ENCODE peak calls at places on chromosomes 2 and 18, in ten cellular contexts. J is CD8-positive, alpha-beta memory T cell; H is fibroblast of lung; C is Peyer's patch; O is heart right ventricle; W is GM23338; M is A673; K is upper lobe of right lung; U is PC-9; Q is HepG2. N is an unnamed sample.

GRCh38 chr2:208040199-208041171 is 15.2 kb upstream of the PLEKHM3 start:
- DNase-seq in W (peak; percentile 91), O (peak; percentile 48), C (peak; percentile 67), K (peak; percentile 79), M (peak; percentile 70), H (peak; percentile 76), U (peak; percentile 33), Q (peak; percentile 65), J (peak; percentile 40), N (peak; percentile 58)

GRCh38 chr18:42047721-42048120 is 92.7 kb downstream of the PIK3C3 start:
- DNase-seq in W (no peak), O (no peak), M (no peak), K (no peak), J (no peak), C (no peak), U (no peak), Q (peak; percentile 10), H (peak; percentile 44), N (no peak)

GRCh38 chr2:231036131-231036530 is 1.2 kb upstream of the C2orf72 start:
- DNase-seq in M (no peak), J (no peak), W (no peak), O (no peak), C (no peak), H (no peak), K (peak; percentile 21), U (no peak), Q (no peak), N (no peak)

GRCh38 chr2:162401871-162402270 is 57.9 kb downstream of the GCA start:
- DNase-seq in O (no peak), Q (no peak), J (no peak), H (no peak), M (no peak), K (no peak), U (no peak), C (no peak), W (no peak), N (no peak)

GRCh38 chr18:69947361-69948106 is at the start of gene CD226:
- DNase-seq in O (no peak), U (no peak), C (no peak), W (no peak), J (peak; percentile 39), M (peak; percentile 55), Q (no peak), K (no peak), H (no peak), N (no peak)

GRCh38 chr2:37156071-37156856 is 516 bp downstream of the EIF2AK2 start:
- DNase-seq in U (peak; percentile 10), W (peak; percentile 29), M (peak; percentile 64), J (no peak), O (peak; percentile 69), C (peak; percentile 41), H (peak; percentile 70), K (no peak), Q (peak; percentile 42), N (peak; percentile 52)

GRCh38 chr2:31286961-31287550 is 53.1 kb downstream of the EHD3 start:
- DNase-seq in O (no peak), C (no peak), K (no peak), Q (no peak), U (no peak), J (no peak), M (peak; percentile 81), H (peak; percentile 28), W (no peak), N (no peak)

GRCh38 chr2:197777823-197778407 is 7.2 kb downstream of the BOLL start:
- DNase-seq in C (no peak), H (peak; percentile 13), O (no peak), M (peak; percentile 62), K (no peak), J (peak; percentile 24), W (peak; percentile 51), U (no peak), Q (peak; percentile 28), N (no peak)

GRCh38 chr2:18149660-18150246 is 271.3 kb downstream of the KCNS3 start:
- DNase-seq in J (no peak), H (peak; percentile 49), U (no peak), M (peak; percentile 77), O (no peak), C (no peak), W (peak; percentile 88), Q (peak; percentile 31), K (no peak), N (no peak)

GRCh38 chr18:11859903-11860407 is 8.7 kb downstream of the CHMP1B start:
- DNase-seq in O (no peak), M (no peak), Q (peak; percentile 83), J (no peak), K (no peak), U (peak; percentile 89), C (no peak), W (no peak), H (peak; percentile 88), N (no peak)

GRCh38 chr2:8388779-8389178 is 293.1 kb upstream of the ID2 start:
- DNase-seq in Q (no peak), M (no peak), O (no peak), J (no peak), C (no peak), W (no peak), K (no peak), U (no peak), H (no peak), N (no peak)

GRCh38 chr2:60439219-60439974 is 114.1 kb downstream of the BCL11A start:
- DNase-seq in K (peak; percentile 71), O (peak; percentile 47), J (no peak), H (no peak), Q (no peak), W (peak; percentile 70), M (no peak), C (peak; percentile 82), U (no peak), N (peak; percentile 64)

GRCh38 chr18:45167109-45167551 is 448.1 kb upstream of the SLC14A2 start:
- DNase-seq in O (no peak), M (no peak), C (no peak), Q (no peak), H (peak; percentile 69), W (no peak), U (no peak), K (no peak), J (no peak), N (no peak)

GRCh38 chr2:229539628-229540027 is 174.7 kb downstream of the DNER start:
- DNase-seq in K (no peak), H (peak; percentile 89), J (no peak), O (no peak), C (no peak), M (no peak), Q (no peak), W (no peak), U (no peak), N (no peak)

DNA sequence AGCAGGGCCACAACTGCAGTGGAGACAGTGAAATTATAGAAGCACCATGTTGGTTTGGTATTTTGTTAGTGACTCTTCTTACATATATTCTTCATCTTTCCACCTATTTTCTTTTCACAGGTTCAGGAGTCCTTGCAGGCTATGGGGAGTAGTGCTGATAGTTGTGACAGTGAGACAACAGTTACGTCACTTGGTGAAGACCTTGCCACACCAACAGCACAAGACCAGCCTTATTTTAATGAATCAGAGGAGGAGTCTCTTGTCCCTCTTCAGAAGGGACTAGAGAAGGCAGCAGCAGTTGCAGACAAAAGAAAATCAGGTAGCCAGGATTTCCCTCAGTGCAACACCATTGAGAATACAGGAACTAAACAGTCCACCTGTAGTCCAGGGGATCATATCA is 23.6 kb downstream of the ITPRID2 start:
- DNase-seq in Q (no peak), C (no peak), W (no peak), K (no peak), J (no peak), H (no peak), O (no peak), M (no peak), U (no peak), N (no peak)
- H3K36me3 ChIP-seq in Q (peaks cover 68% of the 10 kb centered on the region), C (peaks cover 88% of the 10 kb centered on the region), W (no peaks in the 10 kb centered on the region), K (peaks cover 95% of the 10 kb centered on the region), J (peaks cover 7% of the 10 kb centered on the region), H (peaks cover 11% of the 10 kb centered on the region), O (peaks cover 100% of the 10 kb centered on the region), M (peaks cover 82% of the 10 kb centered on the region), U (peaks cover 89% of the 10 kb centered on the region), N (peaks cover 46% of the 10 kb centered on the region)

GRCh38 chr2:216117566-216117965 is 8.4 kb downstream of the XRCC5 start:
- DNase-seq in K (no peak), C (no peak), W (no peak), J (no peak), Q (no peak), O (no peak), U (no peak), H (peak; percentile 64), M (no peak), N (no peak)

GRCh38 chr2:216116418-216116817 is 7.3 kb downstream of the XRCC5 start:
- DNase-seq in K (no peak), U (no peak), H (no peak), M (no peak), Q (no peak), O (no peak), J (no peak), W (no peak), C (no peak), N (no peak)

GRCh38 chr2:216119144-216119543 is 10.0 kb downstream of the XRCC5 start:
- DNase-seq in J (no peak), C (no peak), W (no peak), Q (no peak), U (no peak), O (no peak), H (no peak), M (peak; percentile 55), K (no peak), N (no peak)

GRCh38 chr2:216119986-216120385 is 10.8 kb downstream of the XRCC5 start:
- DNase-seq in C (no peak), K (no peak), W (no peak), J (no peak), M (no peak), U (no peak), Q (no peak), H (no peak), O (no peak), N (no peak)

GRCh38 chr2:216118474-216118873 is 9.3 kb downstream of the XRCC5 start:
- DNase-seq in K (no peak), W (no peak), M (no peak), O (no peak), Q (no peak), U (no peak), J (no peak), C (no peak), H (no peak), N (no peak)
- H3K36me3 ChIP-seq in K (peaks cover 88% of the 10 kb centered on the region), W (peaks cover 87% of the 10 kb centered on the region), M (peaks cover 87% of the 10 kb centered on the region), O (peaks cover 86% of the 10 kb centered on the region), Q (peaks cover 86% of the 10 kb centered on the region), U (peaks cover 76% of the 10 kb centered on the region), J (peaks cover 70% of the 10 kb centered on the region), C (peaks cover 84% of the 10 kb centered on the region), H (peaks cover 9% of the 10 kb centered on the region), N (peaks cover 91% of the 10 kb centered on the region)

GRCh38 chr2:240789501-240790369 is 30.3 kb downstream of the KIF1A start:
- DNase-seq in J (no peak), C (no peak), K (peak; percentile 57), M (no peak), H (no peak), W (no peak), Q (no peak), O (no peak), U (no peak), N (no peak)
- H3K36me3 ChIP-seq in J (no peaks in the 10 kb centered on the region), C (no peaks in the 10 kb centered on the region), K (no peaks in the 10 kb centered on the region), M (peaks cover 39% of the 10 kb centered on the region), H (no peaks in the 10 kb centered on the region), W (peaks cover 3% of the 10 kb centered on the region), Q (no peaks in the 10 kb centered on the region), O (no peaks in the 10 kb centered on the region), U (no peaks in the 10 kb centered on the region), N (peaks cover 87% of the 10 kb centered on the region)

DNA sequence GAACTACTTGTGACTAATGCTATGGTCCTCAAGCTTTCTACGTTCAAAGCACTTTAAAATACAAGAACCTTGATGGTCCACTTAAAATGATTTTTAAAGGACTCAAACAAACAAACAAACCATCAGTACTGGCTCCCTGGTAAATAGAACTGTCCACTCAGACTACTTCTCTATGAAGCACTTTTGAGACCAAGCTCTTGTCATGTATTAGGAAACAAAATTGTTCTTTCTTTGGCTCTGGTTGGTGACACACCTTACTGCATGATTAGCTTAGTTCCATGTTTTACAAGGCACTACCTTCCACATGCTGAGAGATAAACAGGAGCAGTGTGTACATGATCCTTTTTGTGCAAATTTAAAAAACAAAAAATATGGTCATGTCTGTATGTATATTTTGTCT is 19.7 kb downstream of the DARS1 start:
- DNase-seq in U (no peak), J (no peak), H (no peak), W (no peak), M (no peak), C (no peak), O (no peak), Q (no peak), K (no peak), N (no peak)
- H3K36me3 ChIP-seq in U (peaks cover 6% of the 10 kb centered on the region), J (no peaks in the 10 kb centered on the region), H (no peaks in the 10 kb centered on the region), W (no peaks in the 10 kb centered on the region), M (no peaks in the 10 kb centered on the region), C (peaks cover 8% of the 10 kb centered on the region), O (peaks cover 11% of the 10 kb centered on the region), Q (peaks cover 54% of the 10 kb centered on the region), K (no peaks in the 10 kb centered on the region), N (peaks cover 5% of the 10 kb centered on the region)